ENCODE peak calls at places on chromosomes 7 and 10, in eight cellular contexts. N is IMR-90, B is uterus, L is vagina, J is adrenal gland, K is stomach, O is HepG2, R is A549. X is an unnamed sample.

GRCh38 chr7:14834888-14835287 is 67.7 kb downstream of the DGKB start:
- DNase-seq in N (peak; percentile 44), K (no peak), O (no peak), B (no peak), R (no peak), J (no peak), L (no peak), X (no peak)

GRCh38 chr10:129759214-129760002 is 204.7 kb downstream of the EBF3 start:
- DNase-seq in K (peak; percentile 17), O (no peak), J (peak; percentile 24), L (peak; percentile 67), R (no peak), N (no peak), B (peak; percentile 4), X (no peak)

GRCh38 chr10:117075064-117075463 is 63.0 kb downstream of the VAX1 start:
- DNase-seq in B (no peak), J (no peak), O (no peak), N (peak; percentile 7), R (peak; percentile 27), L (no peak), K (no peak), X (no peak)

GRCh38 chr10:121183241-121183640 is 332.1 kb downstream of the WDR11 start:
- DNase-seq in N (no peak), O (no peak), R (no peak), L (no peak), K (no peak), J (no peak), B (no peak), X (no peak)

GRCh38 chr10:102038410-102038809 is 17.6 kb downstream of the ARMH3 start:
- DNase-seq in O (no peak), L (no peak), B (no peak), N (no peak), R (no peak), J (no peak), K (no peak), X (no peak)

GRCh38 chr10:80462277-80462985 is 8.3 kb downstream of the TSPAN14 start:
- DNase-seq in L (no peak), J (no peak), R (no peak), N (peak; percentile 34), O (no peak), B (peak; percentile 58), K (no peak), X (no peak)

GRCh38 chr10:64726466-64726865 is 1205.3 kb downstream of the REEP3 start:
- DNase-seq in R (no peak), L (no peak), B (no peak), O (no peak), K (no peak), J (no peak), N (no peak), X (no peak)

GRCh38 chr7:35334511-35334910 is 80.6 kb upstream of the TBX20 start:
- DNase-seq in K (no peak), B (no peak), N (no peak), J (no peak), O (no peak), R (no peak), L (no peak), X (no peak)

DNA sequence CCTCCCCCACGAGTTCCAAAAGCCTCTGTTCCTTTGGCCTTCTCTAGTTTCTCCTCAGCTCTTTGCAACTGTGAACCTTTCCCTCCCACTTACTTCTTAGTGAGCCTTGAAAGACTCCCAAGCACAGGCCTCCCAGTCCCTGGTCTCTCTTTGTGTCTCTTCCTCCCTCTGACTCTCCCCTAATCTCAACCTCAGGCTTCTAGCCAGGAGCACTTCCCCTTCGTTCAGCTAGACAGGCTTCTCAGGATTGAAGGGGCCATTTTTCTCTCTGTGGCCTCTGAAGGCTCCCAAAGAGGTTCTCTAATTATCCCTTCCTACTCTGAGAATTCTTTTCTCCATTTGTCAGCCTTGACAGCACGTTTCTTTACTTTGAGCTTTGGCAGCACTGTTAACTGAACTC is 50.2 kb upstream of the PHYHIPL start:
- DNase-seq in N (no peak), B (no peak), K (no peak), L (no peak), O (no peak), J (no peak), R (no peak), X (no peak)
- H3K27ac ChIP-seq in N (no peak overlapping the region), B (no peak overlapping the region), K (no peak overlapping the region), L (no peak overlapping the region), O (no peak overlapping the region), J (no peak overlapping the region), R (no peak overlapping the region), X (no peak overlapping the region)

GRCh38 chr10:12749760-12750478 is 251.6 kb downstream of the CCDC3 start:
- DNase-seq in K (no peak), O (no peak), J (no peak), R (no peak), L (no peak), B (no peak), N (no peak), X (no peak)

GRCh38 chr10:12750526-12751201 is 250.8 kb downstream of the CCDC3 start:
- DNase-seq in B (no peak), O (no peak), L (no peak), R (no peak), N (no peak), J (no peak), K (no peak), X (no peak)

GRCh38 chr10:12757351-12757750 is 244.2 kb downstream of the CCDC3 start:
- DNase-seq in N (no peak), O (no peak), L (no peak), R (no peak), J (no peak), B (no peak), K (no peak), X (no peak)

GRCh38 chr10:12755075-12755474 is 246.4 kb downstream of the CCDC3 start:
- DNase-seq in O (no peak), N (no peak), B (no peak), K (no peak), J (no peak), L (no peak), R (no peak), X (no peak)
- TF ChIP-seq POLR2A in O (no peak), N (no peak), B (no peak), K (no peak), J (no peak), L (no peak), R (no peak), X (no peak)

GRCh38 chr7:28409716-28410627 is 2.3 kb upstream of the CREB5 start:
- DNase-seq in J (peak; percentile 65), K (peak; percentile 27), N (peak; percentile 32), L (no peak), O (no peak), B (peak; percentile 62), R (peak; percentile 26), X (no peak)
- TF ChIP-seq CTCF in J (no peak), K (no peak), N (no peak), L (no peak), O (no peak), B (no peak), R (no peak), X (no peak)

GRCh38 chr7:1493571-1493970 is 10.6 kb downstream of the INTS1 start:
- DNase-seq in B (no peak), L (no peak), R (no peak), N (no peak), J (no peak), O (no peak), K (no peak), X (no peak)

GRCh38 chr7:1492640-1493039 is 11.5 kb downstream of the INTS1 start:
- DNase-seq in K (no peak), R (no peak), N (no peak), B (no peak), O (no peak), J (no peak), L (no peak), X (no peak)

GRCh38 chr7:1493129-1493528 is 11.1 kb downstream of the INTS1 start:
- DNase-seq in O (no peak), B (no peak), L (no peak), N (no peak), R (no peak), J (no peak), K (no peak), X (no peak)

GRCh38 chr7:1490837-1491236 is 13.4 kb downstream of the INTS1 start:
- DNase-seq in R (no peak), B (no peak), L (no peak), K (no peak), O (no peak), N (no peak), J (no peak), X (no peak)

DNA sequence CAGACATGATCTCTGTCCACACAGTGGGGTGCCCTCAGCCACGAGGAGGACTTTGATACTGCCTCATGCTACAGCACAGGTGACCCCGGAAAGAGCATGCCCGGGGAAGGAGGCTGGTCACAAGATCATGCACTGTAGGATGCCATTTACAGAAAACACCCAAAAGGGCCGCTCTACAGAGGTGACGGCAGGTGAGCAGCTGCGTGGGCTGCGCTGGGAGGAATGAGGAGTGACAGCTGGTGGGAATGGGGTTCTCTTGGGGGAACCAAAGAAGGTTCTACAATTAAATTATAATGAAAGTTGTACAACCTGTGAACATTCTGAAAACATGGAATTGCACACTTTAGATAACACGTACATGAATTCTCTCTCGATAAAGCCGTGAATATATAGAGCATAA is 12.0 kb downstream of the INTS1 start:
- DNase-seq in J (no peak), O (no peak), N (no peak), B (no peak), R (no peak), K (no peak), L (no peak), X (no peak)
- H3K27ac ChIP-seq in J (no peak overlapping the region), O (no peak overlapping the region), N (no peak overlapping the region), B (no peak overlapping the region), R (no peak overlapping the region), K (no peak overlapping the region), L (no peak overlapping the region), X (no peak overlapping the region)

DNA sequence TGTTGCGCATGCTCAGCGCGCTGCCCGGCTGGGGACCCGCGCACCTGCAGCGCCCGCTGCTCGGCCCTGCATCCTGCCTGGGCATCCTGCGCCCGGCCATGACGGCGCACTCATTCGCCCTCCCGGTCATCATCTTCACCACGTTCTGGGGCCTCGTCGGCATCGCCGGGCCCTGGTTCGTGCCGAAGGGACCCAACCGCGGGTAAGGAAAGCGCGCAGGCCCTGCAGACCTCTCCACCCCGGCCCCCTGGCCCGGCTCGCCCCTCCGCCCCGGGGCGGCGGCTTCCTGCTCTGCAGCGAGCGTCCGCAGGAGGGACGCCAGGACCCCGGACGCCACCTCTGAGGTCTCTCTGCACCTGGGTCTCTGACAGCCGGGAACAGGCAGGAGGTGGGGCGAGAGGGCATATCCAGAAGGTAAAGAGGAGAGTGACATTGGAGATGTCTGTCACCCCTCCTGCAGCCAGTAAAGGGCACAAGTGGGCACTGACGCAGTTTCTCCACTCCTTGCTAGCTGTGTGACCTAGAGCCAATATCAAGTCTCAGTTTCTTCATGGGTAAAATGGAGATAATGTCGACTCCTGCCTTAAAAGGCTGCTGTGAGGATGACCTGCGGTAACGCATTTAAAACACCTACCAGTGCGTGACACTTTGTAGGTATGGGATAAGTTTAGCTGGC is at the start of gene ATP6V0E2:
- DNase-seq in K (no peak), O (no peak), N (no peak), L (no peak), B (no peak), J (peak; percentile 56), R (no peak), X (no peak)
- TF ChIP-seq POLR2A in K (no peak), O (peak; percentile 75), N (no peak), L (no peak), B (no peak), J (peak; percentile 25), R (peak; percentile 77), X (no peak)

X was measured in esophagus squamous epithelium.